ENCODE peak calls at places on chromosomes 12 and 14, in five cellular contexts. D, A, O, F and M are unnamed samples.

GRCh38 chr14:68596701-68597100 is 196.2 kb downstream of the ZFP36L1 start:
- DNase-seq in D (no peak), A (no peak), O (no peak), F (no peak), M (peak; percentile 97)

GRCh38 chr12:86241600-86241999 is 14.6 kb downstream of the MGAT4C start:
- DNase-seq in D (no peak), A (no peak), O (no peak), F (no peak), M (no peak)

GRCh38 chr12:51591020-51591901 is at the start of gene SCN8A:
- DNase-seq in D (peak; percentile 32), A (peak; percentile 23), O (peak; percentile 39), F (peak; percentile 94), M (peak; percentile 50)

GRCh38 chr14:75479770-75480600 is 42.3 kb upstream of the BATF start:
- DNase-seq in D (no peak), A (no peak), O (no peak), F (no peak), M (no peak)

GRCh38 chr12:118035194-118036041 is 18.9 kb downstream of the RFC5 start:
- DNase-seq in D (no peak), A (no peak), O (no peak), F (peak; percentile 27), M (no peak)

GRCh38 chr12:107027304-107028053 is 40.5 kb upstream of the MTERF2 start:
- DNase-seq in D (no peak), A (no peak), O (peak; percentile 96), F (peak; percentile 52), M (no peak)

GRCh38 chr14:53767566-53767965 is 189.1 kb downstream of the BMP4 start:
- DNase-seq in D (no peak), A (no peak), O (peak; percentile 33), F (no peak), M (peak; percentile 73)

GRCh38 chr14:95156153-95156764 is 1.1 kb downstream of the DICER1 start:
- DNase-seq in D (no peak), A (no peak), O (peak; percentile 16), F (no peak), M (peak; percentile 31)

GRCh38 chr12:101564912-101565311 is 29.9 kb upstream of the MYBPC1 start:
- DNase-seq in D (no peak), A (no peak), O (no peak), F (peak; percentile 1), M (peak; percentile 15)

GRCh38 chr14:22671622-22672021 is 27.5 kb upstream of the OR6J1 start:
- DNase-seq in D (no peak), A (no peak), O (no peak), F (no peak), M (no peak)

GRCh38 chr14:100529561-100530031 is 57.6 kb downstream of the BEGAIN start:
- DNase-seq in D (peak; percentile 6), A (peak; percentile 7), O (no peak), F (no peak), M (peak; percentile 1)

GRCh38 chr12:84904051-84904450 is 8.5 kb downstream of the SLC6A15 start:
- DNase-seq in D (no peak), A (no peak), O (no peak), F (no peak), M (no peak)

GRCh38 chr12:70660620-70661219 is 23.5 kb upstream of the PTPRB start:
- DNase-seq in D (no peak), A (peak; percentile 40), O (peak; percentile 99), F (no peak), M (peak; percentile 53)

GRCh38 chr12:70661762-70662161 is 24.5 kb upstream of the PTPRB start:
- DNase-seq in D (no peak), A (no peak), O (peak; percentile 96), F (no peak), M (peak; percentile 59)

GRCh38 chr12:70659077-70659606 is 21.9 kb upstream of the PTPRB start:
- DNase-seq in D (no peak), A (no peak), O (no peak), F (no peak), M (no peak)

GRCh38 chr12:70657621-70658286 is 20.5 kb upstream of the PTPRB start:
- DNase-seq in D (no peak), A (no peak), O (no peak), F (no peak), M (no peak)

GRCh38 chr12:70660002-70660604 is 22.9 kb upstream of the PTPRB start:
- DNase-seq in D (no peak), A (no peak), O (no peak), F (no peak), M (no peak)
- H3K27ac ChIP-seq in D (no peak overlapping the region), A (no peak overlapping the region), O (peak overlapping the region; percentile 98), F (no peak overlapping the region), M (peak overlapping the region; percentile 85)

DNA sequence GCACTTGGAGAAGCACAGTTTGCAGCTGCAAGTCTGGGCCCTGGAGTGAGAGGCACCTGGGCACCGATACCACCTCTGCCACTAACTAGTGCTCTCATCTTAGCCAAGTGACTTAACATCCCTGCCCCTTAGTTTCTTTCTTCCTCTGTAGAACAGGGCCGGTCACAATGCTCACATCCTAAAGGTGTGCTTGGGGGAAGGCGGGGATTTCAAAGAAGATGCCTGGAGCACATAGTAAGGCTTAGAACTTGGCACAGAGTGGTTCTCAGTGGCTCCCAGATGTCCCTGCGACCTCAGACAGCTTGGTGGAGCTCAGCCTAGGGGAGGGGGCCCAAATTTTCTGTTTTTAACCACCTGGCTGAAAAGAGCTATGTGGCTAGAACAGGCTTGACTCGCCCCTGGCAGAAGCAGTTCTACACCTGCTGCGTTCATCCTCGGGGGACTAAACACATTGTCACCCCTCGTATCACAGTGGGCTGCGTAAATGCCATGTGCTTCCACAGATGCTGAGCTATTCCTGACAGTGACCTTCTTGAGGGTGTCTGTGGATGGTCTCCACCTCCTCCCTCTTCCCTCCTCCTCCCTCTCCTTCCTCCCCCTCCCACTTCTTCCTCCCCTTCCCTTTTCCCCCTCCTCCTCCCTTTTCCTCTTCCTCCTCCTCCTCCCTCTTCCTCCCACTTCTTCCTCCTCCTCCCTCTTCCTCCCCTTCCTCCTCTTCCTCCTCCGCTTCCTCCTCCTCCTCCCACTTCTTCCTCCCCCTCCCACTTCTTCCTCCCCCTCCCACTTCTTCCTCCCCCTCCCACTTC is 112.1 kb downstream of the PHETA1 start:
- DNase-seq in D (no peak), A (no peak), O (no peak), F (no peak), M (no peak)
- H3K27ac ChIP-seq in D (no peak overlapping the region), A (no peak overlapping the region), O (no peak overlapping the region), F (no peak overlapping the region), M (no peak overlapping the region)

GRCh38 chr12:30965613-30965985 is 39.1 kb downstream of the TSPAN11 start:
- DNase-seq in D (no peak), A (no peak), O (no peak), F (no peak), M (no peak)
- H3K27ac ChIP-seq in D (no peak overlapping the region), A (no peak overlapping the region), O (no peak overlapping the region), F (no peak overlapping the region), M (no peak overlapping the region)

GRCh38 chr12:108645686-108646596 is 12.2 kb upstream of the SELPLG start:
- DNase-seq in D (no peak), A (no peak), O (no peak), F (no peak), M (no peak)

GRCh38 chr12:108646597-108647190 is 13.0 kb upstream of the SELPLG start:
- DNase-seq in D (no peak), A (no peak), O (peak; percentile 45), F (no peak), M (no peak)

GRCh38 chr12:108647936-108648287 is 14.2 kb upstream of the SELPLG start:
- DNase-seq in D (no peak), A (no peak), O (no peak), F (no peak), M (no peak)

GRCh38 chr12:108648371-108648770 is 14.7 kb upstream of the SELPLG start:
- DNase-seq in D (no peak), A (no peak), O (no peak), F (no peak), M (no peak)

DNA sequence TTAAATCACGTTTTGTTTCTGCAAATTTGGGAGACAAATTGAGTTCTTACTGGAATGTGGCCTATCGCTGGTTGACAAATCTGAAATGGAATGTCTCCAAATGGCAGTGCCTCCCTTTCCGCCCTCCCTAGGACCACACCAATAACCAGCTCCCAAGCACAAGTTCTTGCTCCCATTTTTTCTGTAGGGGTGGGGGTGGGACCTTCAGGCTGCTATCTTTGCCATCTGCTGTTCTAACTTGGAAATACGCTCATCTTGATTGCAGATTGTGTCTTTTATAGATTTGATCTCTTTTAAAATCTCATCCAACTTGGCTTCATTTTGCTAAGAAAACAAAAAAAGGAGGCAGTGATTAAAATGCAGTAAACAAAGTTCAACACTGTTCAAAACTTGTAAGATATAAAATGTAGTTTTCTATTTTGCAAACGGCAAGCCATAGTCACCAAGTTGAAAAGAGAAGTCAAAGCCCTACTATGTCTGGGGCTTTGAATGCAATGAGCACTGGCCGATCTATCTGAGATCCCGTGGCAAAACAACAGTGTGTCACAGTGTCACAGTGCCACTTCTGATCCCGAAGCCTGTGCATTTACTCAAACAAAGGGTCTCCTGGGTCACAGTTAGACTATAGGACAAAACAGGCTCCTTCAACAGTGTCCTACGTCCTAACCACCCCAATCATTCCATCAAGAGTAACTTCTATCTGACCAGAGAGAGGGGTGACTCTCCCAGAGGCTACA is 13.7 kb upstream of the SELPLG start:
- DNase-seq in D (no peak), A (no peak), O (no peak), F (no peak), M (no peak)
- H3K27ac ChIP-seq in D (no peak overlapping the region), A (peak overlapping the region; percentile 61), O (peak overlapping the region; percentile 89), F (no peak overlapping the region), M (no peak overlapping the region)

GRCh38 chr12:50574621-50575348 is 70.0 kb downstream of the DIP2B start:
- DNase-seq in D (no peak), A (no peak), O (no peak), F (no peak), M (no peak)

GRCh38 chr12:50572275-50572674 is 67.5 kb downstream of the DIP2B start:
- DNase-seq in D (no peak), A (no peak), O (peak; percentile 72), F (peak; percentile 33), M (no peak)

GRCh38 chr12:50572760-50573159 is 68.0 kb downstream of the DIP2B start:
- DNase-seq in D (no peak), A (no peak), O (no peak), F (no peak), M (no peak)

GRCh38 chr12:50569876-50570275 is 65.1 kb downstream of the DIP2B start:
- DNase-seq in D (no peak), A (no peak), O (no peak), F (no peak), M (no peak)

GRCh38 chr12:50573271-50573670 is 68.5 kb downstream of the DIP2B start:
- DNase-seq in D (no peak), A (no peak), O (no peak), F (no peak), M (no peak)
- H3K27ac ChIP-seq in D (no peak overlapping the region), A (no peak overlapping the region), O (no peak overlapping the region), F (peak overlapping the region; percentile 56), M (no peak overlapping the region)